ENCODE peak calls at places on chromosome 3, in ten cellular contexts. P, R, L, K, U, O, G, M, V and A are unnamed samples.

GRCh38 chr3:155233213-155233612 is 60.3 kb downstream of the STRIT1 start:
- DNase-seq in M (peak), K (peak), U (no peak), L (peak), R (peak), O (peak), G (no peak), V (peak), P (no peak), A (peak)

GRCh38 chr3:67073812-67074211 is 75.7 kb downstream of the KBTBD8 start:
- DNase-seq in G (no peak), O (no peak), R (no peak), M (no peak), U (no peak), V (no peak), P (no peak), L (no peak), K (no peak), A (no peak)

GRCh38 chr3:42043116-42043796 is 47.9 kb upstream of the TRAK1 start:
- DNase-seq in P (no peak), G (no peak), M (no peak), L (peak), U (peak), R (peak), K (peak), V (peak), O (no peak), A (no peak)

GRCh38 chr3:115580566-115580965 is 42.7 kb upstream of the GAP43 start:
- DNase-seq in K (no peak), R (no peak), V (peak), U (peak), P (no peak), O (no peak), G (no peak), M (peak), L (no peak), A (no peak)

GRCh38 chr3:194711913-194712312 is 26.2 kb downstream of the FAM43A start:
- DNase-seq in M (peak), R (peak), G (no peak), L (peak), V (no peak), K (peak), O (peak), U (no peak), P (no peak), A (no peak)

GRCh38 chr3:10335190-10335738 is 14.4 kb upstream of the SEC13 start:
- DNase-seq in P (no peak), O (no peak), U (no peak), G (no peak), K (no peak), M (no peak), V (no peak), L (no peak), R (no peak), A (no peak)

GRCh38 chr3:44669760-44670159 is 21.2 kb downstream of the ZNF35 start:
- DNase-seq in G (no peak), K (no peak), L (no peak), R (no peak), M (no peak), O (no peak), P (no peak), V (no peak), U (no peak), A (no peak)

GRCh38 chr3:65170357-65171090 is 482.7 kb upstream of the ADAMTS9 start:
- DNase-seq in G (no peak), U (peak), P (no peak), R (peak), M (peak), L (peak), O (peak), V (peak), K (peak), A (peak)

GRCh38 chr3:126511291-126511690 is 6.3 kb downstream of the UROC1 start:
- DNase-seq in R (no peak), V (peak), L (no peak), G (no peak), K (no peak), M (no peak), U (no peak), O (no peak), P (no peak), A (peak)

GRCh38 chr3:178856804-178857203 is 214.8 kb downstream of the ZMAT3 start:
- DNase-seq in K (no peak), R (no peak), G (no peak), L (no peak), U (no peak), O (peak), P (no peak), M (no peak), V (no peak), A (no peak)

GRCh38 chr3:136070953-136071949 is 105.7 kb downstream of the PPP2R3A start:
- DNase-seq in U (no peak), M (peak), V (no peak), L (peak), O (peak), G (no peak), P (no peak), K (peak), R (peak), A (no peak)

GRCh38 chr3:67109651-67110204 is 111.6 kb downstream of the KBTBD8 start:
- DNase-seq in L (no peak), M (peak), G (no peak), K (peak), R (no peak), V (no peak), O (peak), P (no peak), U (peak), A (no peak)

GRCh38 chr3:169118666-169119370 is 544.7 kb downstream of the MECOM start:
- DNase-seq in M (peak), K (no peak), R (no peak), L (no peak), G (no peak), O (no peak), P (no peak), V (no peak), U (no peak), A (no peak)

GRCh38 chr3:117523407-117523806 is 813.8 kb downstream of the TUSC7 start:
- DNase-seq in M (no peak), V (peak), R (no peak), O (no peak), G (no peak), P (no peak), K (no peak), L (no peak), U (no peak), A (no peak)

GRCh38 chr3:54376440-54376839 is 254.1 kb downstream of the CACNA2D3 start:
- DNase-seq in O (no peak), G (no peak), L (no peak), R (no peak), U (no peak), P (no peak), M (no peak), V (no peak), K (peak), A (no peak)

GRCh38 chr3:150469031-150469930 is 61.2 kb downstream of the TSC22D2 start:
- DNase-seq in M (peak), K (peak), O (peak), R (no peak), U (no peak), G (no peak), V (no peak), L (peak), P (peak), A (peak)

GRCh38 chr3:151113342-151113741 is 27.9 kb downstream of the MED12L start:
- DNase-seq in R (no peak), G (no peak), P (no peak), K (no peak), L (no peak), U (no peak), M (no peak), O (no peak), V (no peak), A (no peak)

GRCh38 chr3:52983336-52983807 is 62.5 kb downstream of the SFMBT1 start:
- DNase-seq in G (peak), M (no peak), P (no peak), L (no peak), U (no peak), O (no peak), R (no peak), K (no peak), V (no peak), A (no peak)

GRCh38 chr3:170909129-170909903 is 879 bp upstream of the EIF5A2 start:
- DNase-seq in M (peak), V (no peak), U (no peak), R (peak), P (no peak), O (peak), K (peak), L (no peak), G (no peak), A (peak)

GRCh38 chr3:97958396-97958795 is 13.8 kb downstream of the RIOX2 start:
- DNase-seq in L (no peak), O (no peak), V (no peak), P (no peak), R (no peak), K (no peak), G (no peak), U (no peak), M (peak), A (no peak)

GRCh38 chr3:16697437-16698258 is 92.4 kb upstream of the DAZL start:
- DNase-seq in O (no peak), G (no peak), K (peak), L (no peak), M (peak), V (no peak), P (no peak), R (no peak), U (peak), A (no peak)

GRCh38 chr3:59575113-59576001 is 525.5 kb upstream of the CFAP20DC start:
- DNase-seq in V (peak), G (peak), U (peak), O (peak), P (peak), R (peak), L (peak), M (peak), K (peak), A (peak)

GRCh38 chr3:126113238-126113555 is 29.3 kb upstream of the SLC41A3 start:
- DNase-seq in P (no peak), L (no peak), G (no peak), M (no peak), K (no peak), O (no peak), V (peak), U (no peak), R (no peak), A (no peak)

GRCh38 chr3:176737480-176738147 is 459.7 kb downstream of the TBL1XR1 start:
- DNase-seq in G (no peak), M (no peak), P (no peak), R (no peak), V (no peak), K (no peak), O (no peak), L (no peak), U (no peak), A (no peak)

GRCh38 chr3:164417955-164418354 is 660.3 kb downstream of the SI start:
- DNase-seq in G (no peak), O (no peak), V (no peak), U (no peak), K (no peak), M (no peak), L (no peak), R (no peak), P (no peak), A (no peak)

GRCh38 chr3:123064914-123065313 is 1.9 kb upstream of the PDIA5 start:
- DNase-seq in K (no peak), G (peak), R (no peak), V (no peak), L (no peak), M (no peak), O (no peak), U (no peak), P (no peak), A (no peak)

GRCh38 chr3:66441124-66441523 is 59.7 kb downstream of the LRIG1 start:
- DNase-seq in P (no peak), L (no peak), V (no peak), R (no peak), M (peak), G (no peak), O (peak), U (no peak), K (peak), A (no peak)

GRCh38 chr3:105719791-105720190 is 149.0 kb downstream of the CBLB start:
- DNase-seq in V (no peak), M (no peak), U (no peak), R (no peak), G (no peak), P (no peak), K (no peak), L (no peak), O (peak), A (no peak)

GRCh38 chr3:62888180-62888579 is 13.0 kb upstream of the CADPS start:
- DNase-seq in L (no peak), K (no peak), O (no peak), R (no peak), U (peak), P (no peak), M (no peak), V (peak), G (no peak), A (no peak)

GRCh38 chr3:172643780-172644179 is 67.1 kb downstream of the NCEH1 start:
- DNase-seq in G (no peak), K (peak), L (no peak), R (no peak), U (no peak), M (no peak), P (no peak), O (no peak), V (no peak), A (no peak)

GRCh38 chr3:185823280-185824044 is 1.4 kb downstream of the IGF2BP2 start:
- DNase-seq in V (peak), G (peak), K (peak), P (no peak), U (peak), M (no peak), L (peak), R (peak), O (no peak), A (peak)
- TF ChIP-seq CTCF in V (no peak), G (no peak), K (no peak), P (peak), U (peak), M (peak), L (no peak), R (no peak), O (peak), A (no peak)

DNA sequence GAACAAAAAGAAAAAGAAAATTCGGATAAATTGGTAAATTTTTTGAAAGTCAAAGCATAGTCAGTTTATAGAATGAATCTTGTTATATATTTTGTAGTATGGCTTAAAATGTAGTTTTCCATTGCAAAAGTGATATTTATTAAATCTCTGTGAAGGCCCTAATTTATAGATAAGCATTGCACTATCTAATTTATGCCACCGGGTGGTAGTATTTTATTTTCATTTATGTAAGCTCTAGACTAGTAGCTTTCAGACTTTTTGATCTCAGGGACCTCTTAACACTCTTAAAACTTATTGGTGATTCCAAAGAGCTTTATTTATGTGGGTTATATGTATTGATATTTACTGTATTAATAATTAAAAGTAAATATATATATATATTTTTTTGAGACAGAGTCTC is 133.9 kb upstream of the LRRFIP2 start:
- DNase-seq in K (peak), M (no peak), V (no peak), O (no peak), R (no peak), G (no peak), P (no peak), L (no peak), U (peak), A (no peak)
- TF ChIP-seq CTCF in K (peak), M (peak), V (no peak), O (peak), R (peak), G (peak), P (no peak), L (no peak), U (peak), A (no peak)

GRCh38 chr3:114445233-114445632 is 151.4 kb downstream of the TIGIT start:
- DNase-seq in P (no peak), O (no peak), V (no peak), L (no peak), R (no peak), M (no peak), K (no peak), G (no peak), U (no peak), A (no peak)

GRCh38 chr3:114446605-114447004 is 152.8 kb downstream of the TIGIT start:
- DNase-seq in L (peak), R (peak), U (no peak), O (no peak), M (no peak), P (no peak), V (no peak), G (no peak), K (no peak), A (peak)

GRCh38 chr3:114447950-114448479 is 154.2 kb downstream of the TIGIT start:
- DNase-seq in U (no peak), O (no peak), M (no peak), R (no peak), P (no peak), V (no peak), K (no peak), L (no peak), G (no peak), A (no peak)

GRCh38 chr3:114449271-114450007 is 155.6 kb downstream of the TIGIT start:
- DNase-seq in R (no peak), K (no peak), M (no peak), L (no peak), P (no peak), G (no peak), O (peak), U (no peak), V (no peak), A (no peak)

GRCh38 chr3:114447545-114447944 is 153.7 kb downstream of the TIGIT start:
- DNase-seq in P (no peak), M (no peak), R (no peak), O (no peak), K (no peak), V (no peak), L (no peak), G (no peak), U (no peak), A (no peak)
- TF ChIP-seq CTCF in P (no peak), M (no peak), R (no peak), O (no peak), K (no peak), V (no peak), L (no peak), G (no peak), U (no peak), A (no peak)

GRCh38 chr3:129827765-129828164 is 65.7 kb downstream of the TMCC1 start:
- DNase-seq in L (no peak), P (no peak), V (no peak), O (no peak), U (no peak), G (peak), M (no peak), K (no peak), R (no peak), A (no peak)

GRCh38 chr3:129822679-129823078 is 70.8 kb downstream of the TMCC1 start:
- DNase-seq in L (no peak), G (no peak), R (no peak), V (no peak), M (no peak), U (no peak), O (no peak), P (no peak), K (peak), A (no peak)

GRCh38 chr3:129820587-129820986 is 72.9 kb downstream of the TMCC1 start:
- DNase-seq in K (no peak), R (no peak), V (no peak), G (no peak), O (no peak), M (no peak), U (no peak), L (no peak), P (no peak), A (no peak)

GRCh38 chr3:129829640-129830039 is 63.9 kb downstream of the TMCC1 start:
- DNase-seq in R (peak), M (peak), L (peak), K (peak), U (peak), G (peak), O (peak), V (peak), P (peak), A (no peak)

GRCh38 chr3:129824926-129825541 is 68.5 kb downstream of the TMCC1 start:
- DNase-seq in U (peak), L (peak), G (peak), M (no peak), R (peak), K (peak), P (peak), V (peak), O (peak), A (no peak)
- TF ChIP-seq CTCF in U (peak), L (peak), G (peak), M (peak), R (peak), K (peak), P (peak), V (peak), O (peak), A (peak)

GRCh38 chr3:71399478-71399877 is 184.1 kb downstream of the FOXP1 start:
- DNase-seq in O (no peak), P (no peak), V (no peak), M (no peak), U (no peak), G (no peak), K (no peak), L (no peak), R (no peak), A (no peak)

GRCh38 chr3:71402280-71402679 is 181.2 kb downstream of the FOXP1 start:
- DNase-seq in K (no peak), O (no peak), L (no peak), V (no peak), U (no peak), G (no peak), P (no peak), R (no peak), M (no peak), A (no peak)

GRCh38 chr3:71400986-71401451 is 182.5 kb downstream of the FOXP1 start:
- DNase-seq in L (no peak), P (no peak), K (no peak), V (no peak), O (no peak), M (no peak), U (no peak), G (no peak), R (no peak), A (no peak)

GRCh38 chr3:71401695-71402231 is 181.8 kb downstream of the FOXP1 start:
- DNase-seq in K (no peak), O (no peak), U (peak), R (no peak), G (no peak), P (no peak), L (no peak), V (no peak), M (no peak), A (no peak)

DNA sequence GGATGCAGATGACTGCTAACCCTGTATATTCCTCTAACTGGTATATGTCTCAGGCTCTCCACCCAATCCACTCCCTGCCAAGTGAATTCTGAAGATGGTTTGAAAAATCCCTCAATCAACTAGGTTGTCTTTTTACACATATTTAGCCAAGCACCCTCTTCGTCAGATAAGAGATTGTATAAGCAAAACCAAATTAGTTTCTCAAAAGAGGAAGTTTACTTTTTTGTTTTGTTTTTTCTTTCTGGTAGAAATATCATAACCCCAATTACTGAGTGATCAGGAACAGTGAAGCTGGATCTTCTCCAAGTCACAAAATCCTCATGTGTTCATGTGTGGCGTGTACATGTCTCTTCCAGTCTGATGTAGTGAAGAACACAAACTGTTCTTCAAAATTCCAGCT is 180.7 kb downstream of the FOXP1 start:
- DNase-seq in O (no peak), G (no peak), M (no peak), K (no peak), L (no peak), R (no peak), U (no peak), V (no peak), P (no peak), A (no peak)
- TF ChIP-seq CTCF in O (no peak), G (no peak), M (no peak), K (no peak), L (no peak), R (no peak), U (no peak), V (no peak), P (no peak), A (no peak)

DNA sequence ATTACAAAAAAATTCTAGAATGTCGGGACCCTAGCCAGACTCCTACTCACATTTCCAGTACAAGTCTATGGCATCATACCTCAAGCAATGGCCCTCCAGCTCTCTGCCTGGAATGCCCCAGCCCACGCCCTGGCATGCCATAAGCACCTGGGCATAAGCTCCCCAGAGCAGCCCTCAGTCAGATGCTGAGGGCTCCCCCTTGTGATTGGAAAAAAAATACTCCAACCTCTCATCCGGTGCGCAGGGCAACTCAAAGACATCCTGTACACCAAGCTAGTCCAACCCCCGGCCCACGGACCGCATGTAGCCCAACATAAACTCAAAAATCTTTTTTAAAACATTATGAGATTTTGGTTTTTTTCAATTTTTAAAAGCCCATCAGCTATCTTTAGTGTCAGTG is 115.4 kb downstream of the NEK10 start:
- DNase-seq in L (peak), R (no peak), V (peak), G (peak), U (peak), P (no peak), K (peak), M (peak), O (peak), A (no peak)
- TF ChIP-seq CTCF in L (no peak), R (peak), V (peak), G (no peak), U (peak), P (peak), K (peak), M (peak), O (peak), A (no peak)